ENCODE peak calls at places on chromosomes 7 and 10, in four cellular contexts. V is ovary, E is pancreas, W is suprapubic skin. F is an unnamed sample.
A peak's percentile ranks its signal among the peaks of the same experiment; 100 is the strongest.

GRCh38 chr7:27252935-27253333 is 10.3 kb downstream of the EVX1 start:
- DNase-seq in E (no peak), W (no peak), V (no peak), F (no peak)

GRCh38 chr7:137771679-137772078 is 75.1 kb downstream of the DGKI start:
- DNase-seq in V (no peak), E (no peak), W (no peak), F (no peak)

GRCh38 chr10:61898435-61898778 is 3.1 kb upstream of the ARID5B start:
- DNase-seq in V (no peak), W (no peak), E (no peak), F (no peak)

GRCh38 chr7:155731375-155731774 is 80.9 kb downstream of the SHH start:
- DNase-seq in E (no peak), V (no peak), W (no peak), F (no peak)

GRCh38 chr10:131630772-131631258 is 270.0 kb upstream of the PPP2R2D start:
- DNase-seq in V (no peak), W (no peak), E (no peak), F (no peak)

GRCh38 chr7:133582766-133583523 is 330.1 kb downstream of the EXOC4 start:
- DNase-seq in W (no peak), E (no peak), V (no peak), F (no peak)

GRCh38 chr10:3224241-3224640 is 51.7 kb upstream of the PITRM1 start:
- DNase-seq in E (no peak), W (no peak), V (no peak), F (no peak)

GRCh38 chr7:80611779-80612178 is 26.7 kb upstream of the CD36 start:
- DNase-seq in V (peak; percentile 55), E (peak; percentile 44), W (no peak), F (no peak)

GRCh38 chr10:62083868-62084267 is 182.4 kb downstream of the ARID5B start:
- DNase-seq in W (no peak), E (no peak), V (peak; percentile 71), F (peak; percentile 80)

GRCh38 chr7:44473295-44473694 is 17.2 kb downstream of the NUDCD3 start:
- DNase-seq in V (no peak), E (no peak), W (no peak), F (no peak)
- H3K36me3 ChIP-seq in V (no peaks in the 10 kb centered on the region), E (no peaks in the 10 kb centered on the region), W (peaks cover 25% of the 10 kb centered on the region), F (peaks cover 1% of the 10 kb centered on the region)

GRCh38 chr7:39272676-39273075 is 293.5 kb upstream of the YAE1 start:
- DNase-seq in E (no peak), V (no peak), W (no peak), F (no peak)
- H3K4me3 ChIP-seq in E (no peak overlapping the region), V (no peak overlapping the region), W (no peak overlapping the region), F (no peak overlapping the region)

DNA sequence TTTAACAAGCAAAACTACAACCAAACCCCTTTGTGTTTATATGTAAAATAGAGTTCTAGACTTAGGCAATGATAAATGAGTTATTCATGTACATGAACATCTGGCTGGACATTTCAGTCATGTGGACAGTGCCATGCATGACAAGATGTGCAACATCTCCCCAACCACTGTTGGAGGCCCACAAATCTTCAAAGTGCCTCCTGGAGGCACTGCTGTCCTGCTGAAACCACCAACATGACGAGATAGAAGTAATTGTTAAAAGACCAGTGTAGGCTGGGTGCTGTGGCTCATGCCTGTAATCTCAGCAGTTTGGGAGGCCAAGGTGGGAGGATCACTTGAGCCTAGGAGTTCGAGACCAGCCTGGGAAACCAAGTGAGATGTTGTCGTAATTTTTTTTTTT is 18.5 kb downstream of the PPIA start:
- DNase-seq in V (no peak), W (no peak), E (no peak), F (no peak)
- H3K36me3 ChIP-seq in V (no peaks in the 10 kb centered on the region), W (no peaks in the 10 kb centered on the region), E (no peaks in the 10 kb centered on the region), F (no peaks in the 10 kb centered on the region)

GRCh38 chr7:153190986-153191385 is 431.4 kb downstream of the ACTR3B start:
- DNase-seq in E (no peak), V (no peak), W (no peak), F (no peak)

GRCh38 chr7:153188630-153189029 is 429.1 kb downstream of the ACTR3B start:
- DNase-seq in W (no peak), E (no peak), V (no peak), F (no peak)

GRCh38 chr7:153190452-153190851 is 430.9 kb downstream of the ACTR3B start:
- DNase-seq in E (peak; percentile 12), V (no peak), W (no peak), F (no peak)

GRCh38 chr7:153188161-153188560 is 428.6 kb downstream of the ACTR3B start:
- DNase-seq in W (no peak), E (no peak), V (no peak), F (no peak)

DNA sequence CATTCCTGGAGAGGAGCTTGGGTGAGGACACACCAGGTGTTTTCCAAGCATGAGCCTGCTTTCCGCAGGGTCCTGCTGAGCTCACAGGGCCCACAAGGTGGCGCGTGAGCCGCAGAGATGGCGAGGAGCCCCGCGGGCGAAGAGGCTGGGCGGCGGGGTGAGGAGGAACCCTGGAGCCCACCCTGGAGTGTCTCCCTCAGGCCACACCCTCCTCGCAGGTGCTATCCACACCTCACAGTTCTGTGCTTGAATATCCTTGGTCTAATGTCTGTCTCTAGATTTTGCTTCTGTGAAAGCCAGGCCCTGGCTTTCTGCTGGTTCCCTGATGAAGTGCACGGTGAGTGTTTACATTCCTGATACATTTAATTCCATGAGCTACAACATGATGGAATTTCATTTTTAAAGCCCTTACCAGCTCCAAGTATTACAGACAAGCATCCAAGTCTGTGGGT is 433.6 kb downstream of the ACTR3B start:
- DNase-seq in V (no peak), E (peak; percentile 28), W (no peak), F (no peak)
- H3K4me3 ChIP-seq in V (peak overlapping the region; percentile 9), E (no peak overlapping the region), W (no peak overlapping the region), F (no peak overlapping the region)